ENCODE peak calls at places on chromosomes 7 and 10, in six cellular contexts. D is CD4-positive, alpha-beta T cell; R is A549; K is astrocyte; S is body of pancreas; F is astrocyte of the spinal cord. E is an unnamed sample.

GRCh38 chr7:157124655-157125054 is 14.1 kb upstream of the UBE3C start:
- DNase-seq in D (no peak), R (no peak), K (no peak), S (no peak), F (no peak), E (no peak)

GRCh38 chr7:49823566-49823965 is 50.1 kb downstream of the VWC2 start:
- DNase-seq in D (no peak), R (no peak), K (no peak), S (no peak), F (no peak), E (no peak)

GRCh38 chr10:102384053-102384452 is 11.5 kb upstream of the NFKB2 start:
- DNase-seq in D (no peak), R (no peak), K (no peak), S (no peak), F (no peak), E (no peak)

GRCh38 chr7:123748171-123748733 is 551 bp downstream of the WASL start:
- DNase-seq in D (peak), R (peak), K (no peak), S (peak), F (peak), E (no peak)

GRCh38 chr7:163298-163695 is 29.1 kb upstream of the FAM20C start:
- DNase-seq in D (no peak), R (no peak), K (no peak), S (no peak), F (no peak), E (no peak)

GRCh38 chr10:69407621-69408301 is 9.0 kb downstream of the TACR2 start:
- DNase-seq in D (no peak), R (peak), K (no peak), S (no peak), F (no peak), E (no peak)

GRCh38 chr7:81573128-81573527 is 196.7 kb downstream of the HGF start:
- DNase-seq in D (no peak), R (no peak), K (peak), S (no peak), F (no peak), E (no peak)

GRCh38 chr7:1288996-1289551 is 56.4 kb downstream of the UNCX start:
- DNase-seq in D (no peak), R (no peak), K (no peak), S (no peak), F (no peak), E (no peak)

GRCh38 chr7:130988443-130988842 is 254.4 kb upstream of the KLF14 start:
- DNase-seq in D (no peak), R (no peak), K (no peak), S (no peak), F (no peak), E (no peak)

GRCh38 chr10:11986593-11987216 is 55.9 kb downstream of the UPF2 start:
- DNase-seq in D (peak), R (peak), K (peak), S (peak), F (peak), E (peak)

GRCh38 chr10:98950106-98950505 is 285.5 kb downstream of the HPSE2 start:
- DNase-seq in D (no peak), R (no peak), K (no peak), S (no peak), F (no peak), E (no peak)

GRCh38 chr7:148483941-148484340 is 106.6 kb upstream of the C7orf33 start:
- DNase-seq in D (no peak), R (no peak), K (no peak), S (no peak), F (no peak), E (no peak)

GRCh38 chr7:148486937-148487336 is 103.6 kb upstream of the C7orf33 start:
- DNase-seq in D (no peak), R (no peak), K (no peak), S (no peak), F (no peak), E (no peak)

GRCh38 chr7:148483515-148483914 is 107.1 kb upstream of the C7orf33 start:
- DNase-seq in D (no peak), R (no peak), K (no peak), S (no peak), F (no peak), E (no peak)

GRCh38 chr7:148484486-148484885 is 106.1 kb upstream of the C7orf33 start:
- DNase-seq in D (no peak), R (no peak), K (no peak), S (no peak), F (no peak), E (no peak)

GRCh38 chr7:148485618-148486017 is 104.9 kb upstream of the C7orf33 start:
- DNase-seq in D (no peak), R (no peak), K (no peak), S (no peak), F (peak), E (no peak)
- TF ChIP-seq CTCF in D (no peak), R (peak), K (no peak), S (no peak), F (no peak), E (no peak)

GRCh38 chr10:35300063-35300699 is 36.1 kb upstream of the CCNY start:
- DNase-seq in D (no peak), R (peak), K (peak), S (no peak), F (peak), E (peak)

GRCh38 chr10:35308809-35309208 is 27.5 kb upstream of the CCNY start:
- DNase-seq in D (no peak), R (no peak), K (no peak), S (no peak), F (no peak), E (no peak)

GRCh38 chr10:35307297-35307696 is 29.0 kb upstream of the CCNY start:
- DNase-seq in D (no peak), R (no peak), K (peak), S (no peak), F (peak), E (no peak)

GRCh38 chr10:35306852-35307251 is 29.5 kb upstream of the CCNY start:
- DNase-seq in D (no peak), R (no peak), K (peak), S (peak), F (no peak), E (no peak)

GRCh38 chr10:35304649-35305048 is 31.7 kb upstream of the CCNY start:
- DNase-seq in D (no peak), R (no peak), K (no peak), S (no peak), F (no peak), E (no peak)
- TF ChIP-seq CTCF in D (no peak), R (no peak), K (no peak), S (no peak), F (no peak), E (no peak)

GRCh38 chr10:43137701-43137970 is 609 bp upstream of the CSGALNACT2 start:
- DNase-seq in D (no peak), R (peak), K (peak), S (peak), F (peak), E (peak)

GRCh38 chr10:43136995-43137700 is 1.1 kb upstream of the CSGALNACT2 start:
- DNase-seq in D (no peak), R (no peak), K (no peak), S (no peak), F (peak), E (no peak)

GRCh38 chr10:43138757-43139241 is 554 bp downstream of the CSGALNACT2 start:
- DNase-seq in D (peak), R (peak), K (peak), S (no peak), F (peak), E (no peak)

GRCh38 chr10:43136432-43136831 is 1.8 kb upstream of the CSGALNACT2 start:
- DNase-seq in D (no peak), R (no peak), K (no peak), S (no peak), F (no peak), E (no peak)

GRCh38 chr10:43137971-43138756 is at the start of gene CSGALNACT2:
- DNase-seq in D (peak), R (peak), K (peak), S (peak), F (peak), E (peak)
- TF ChIP-seq CTCF in D (no peak), R (no peak), K (no peak), S (no peak), F (no peak), E (no peak)

GRCh38 chr10:84571146-84571545 is 242.8 kb downstream of the CCSER2 start:
- DNase-seq in D (no peak), R (no peak), K (no peak), S (no peak), F (no peak), E (no peak)

DNA sequence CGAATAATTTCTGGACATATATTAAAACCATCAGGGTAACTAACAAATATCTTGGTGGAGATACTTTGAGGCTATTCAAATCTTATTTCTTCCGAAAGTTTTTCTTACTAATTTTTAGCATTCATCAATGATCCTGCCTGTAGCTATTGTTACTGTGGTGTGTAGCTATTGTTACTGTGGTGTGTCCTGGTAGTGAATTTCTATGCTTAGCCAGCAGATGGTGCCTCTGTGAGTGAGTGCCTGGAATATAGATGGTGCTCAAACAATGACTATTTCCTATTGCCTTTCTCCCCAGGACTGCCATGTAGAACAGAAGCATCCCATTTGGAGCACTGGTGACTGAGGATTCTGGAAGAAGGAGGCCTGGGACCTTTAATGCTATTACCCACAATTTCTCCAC is 245.7 kb downstream of the CCSER2 start:
- DNase-seq in D (no peak), R (no peak), K (no peak), S (no peak), F (no peak), E (no peak)
- TF ChIP-seq CTCF in D (no peak), R (no peak), K (no peak), S (no peak), F (no peak), E (no peak)

DNA sequence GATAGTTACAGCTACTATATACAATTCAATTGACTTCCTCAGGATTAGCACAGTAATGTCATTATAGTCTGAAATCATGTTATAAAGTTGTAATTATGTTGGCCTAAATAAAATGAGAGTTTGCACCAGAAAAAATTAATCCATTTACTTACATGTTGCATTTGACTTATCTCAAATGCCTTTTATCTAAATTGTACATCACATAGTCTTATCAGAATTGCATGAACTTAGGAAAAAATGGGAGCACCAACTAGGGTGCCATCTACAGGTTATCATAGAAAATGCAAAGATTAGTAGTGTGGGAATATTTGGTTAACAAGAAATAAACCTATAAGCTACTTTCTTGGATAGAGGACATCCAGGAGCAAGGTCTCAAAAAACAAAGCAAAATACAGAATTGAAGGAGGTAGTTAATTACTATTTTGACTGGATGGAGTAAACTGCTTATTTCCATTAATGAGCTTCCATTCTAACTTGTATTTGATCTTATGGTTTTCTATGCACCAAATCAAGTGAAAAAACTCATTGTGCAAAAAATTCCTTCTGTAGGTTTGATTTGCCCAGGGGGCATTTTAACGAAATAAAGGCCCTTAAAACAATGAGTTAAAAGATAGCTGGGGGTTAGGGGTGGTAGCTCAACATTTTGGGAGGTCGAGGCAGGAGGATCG is 60.0 kb upstream of the ORC5 start:
- DNase-seq in D (no peak), R (peak), K (no peak), S (no peak), F (peak), E (no peak)
- TF ChIP-seq CTCF in D (no peak), R (peak), K (peak), S (peak), F (peak), E (no peak)

GRCh38 chr10:50788951-50789904 is 49.5 kb downstream of the ASAH2B start:
- DNase-seq in D (no peak), R (peak), K (peak), S (peak), F (peak), E (no peak)
- TF ChIP-seq CTCF in D (no peak), R (peak), K (peak), S (peak), F (peak), E (no peak)

GRCh38 chr7:68187549-68187948 is 1190.9 kb downstream of the TYW1 start:
- DNase-seq in D (no peak), R (no peak), K (no peak), S (no peak), F (no peak), E (no peak)
- TF ChIP-seq CTCF in D (no peak), R (no peak), K (no peak), S (no peak), F (no peak), E (no peak)

E was measured in activated B cell treated with CpG ODN at 0.5 μM for 24 hours.